ENCODE peak calls at places on chromosomes 16 and 17, in five cellular contexts. J is cardiac muscle cell, F is osteocyte, A is stomach, T is IMR-90. Y is an unnamed sample.

GRCh38 chr16:53356478-53357207 is 77.6 kb upstream of the RBL2 start:
- DNase-seq in F (no peak), T (no peak), A (no peak), J (no peak), Y (no peak)

GRCh38 chr17:71900830-71901229 is 220.0 kb upstream of the SOX9 start:
- DNase-seq in J (no peak), A (no peak), F (no peak), T (peak; percentile 51), Y (no peak)

GRCh38 chr17:42684929-42685556 is 2.7 kb downstream of the CNTNAP1 start:
- DNase-seq in J (no peak), F (no peak), T (no peak), A (no peak), Y (no peak)

GRCh38 chr17:77117415-77117814 is 23.4 kb upstream of the SEC14L1 start:
- DNase-seq in A (no peak), F (no peak), T (no peak), J (peak; percentile 60), Y (no peak)

GRCh38 chr16:21943571-21943970 is 9.6 kb upstream of the UQCRC2 start:
- DNase-seq in T (no peak), A (no peak), F (no peak), J (no peak), Y (no peak)

GRCh38 chr16:75244225-75244792 is 7.1 kb downstream of the BCAR1 start:
- DNase-seq in F (no peak), J (peak; percentile 83), T (peak; percentile 72), A (peak; percentile 79), Y (no peak)

GRCh38 chr17:43140396-43141332 is 15.5 kb upstream of the BRCA1 start:
- DNase-seq in T (no peak), J (no peak), F (peak; percentile 66), A (no peak), Y (no peak)

GRCh38 chr16:82368041-82368440 is 198.0 kb upstream of the MPHOSPH6 start:
- DNase-seq in A (peak; percentile 66), T (peak; percentile 32), J (peak; percentile 35), F (no peak), Y (no peak)

GRCh38 chr16:64017789-64018188 is 1104.1 kb downstream of the CDH11 start:
- DNase-seq in A (no peak), T (no peak), J (no peak), F (no peak), Y (no peak)

GRCh38 chr16:85019659-85020245 is 7.8 kb upstream of the KIAA0513 start:
- DNase-seq in F (no peak), A (peak; percentile 90), T (no peak), J (no peak), Y (no peak)

GRCh38 chr16:72836181-72836580 is 211.7 kb downstream of the ZFHX3 start:
- DNase-seq in T (no peak), J (no peak), F (no peak), A (no peak), Y (no peak)

GRCh38 chr16:81537721-81538561 is 93.3 kb downstream of the CMIP start:
- DNase-seq in T (no peak), A (no peak), J (peak; percentile 54), F (no peak), Y (no peak)

GRCh38 chr16:84109598-84110325 is 7.0 kb downstream of the MBTPS1 start:
- DNase-seq in J (no peak), F (no peak), A (no peak), T (peak; percentile 11), Y (no peak)

GRCh38 chr17:57986841-57987581 is 1.0 kb downstream of the VEZF1 start:
- DNase-seq in J (peak; percentile 78), A (peak; percentile 46), F (no peak), T (peak; percentile 91), Y (no peak)

GRCh38 chr17:7046127-7046724 is 2.3 kb upstream of the SLC16A11 start:
- DNase-seq in T (no peak), A (peak; percentile 96), J (no peak), F (no peak), Y (no peak)

GRCh38 chr17:13725286-13725990 is 123.7 kb upstream of the HS3ST3A1 start:
- DNase-seq in F (no peak), J (peak; percentile 54), A (no peak), T (peak; percentile 57), Y (no peak)

GRCh38 chr17:74042744-74043486 is 160.6 kb upstream of the RPL38 start:
- DNase-seq in F (no peak), T (peak; percentile 33), J (peak; percentile 60), A (no peak), Y (no peak)

GRCh38 chr17:50865060-50865867 is 890 bp downstream of the TOB1 start:
- DNase-seq in A (peak; percentile 64), J (peak; percentile 54), T (peak; percentile 24), F (peak; percentile 87), Y (no peak)

GRCh38 chr16:72551649-72552048 is 379.7 kb upstream of the PMFBP1 start:
- DNase-seq in A (no peak), F (no peak), J (no peak), T (no peak), Y (no peak)

GRCh38 chr17:58204796-58205195 is 12.3 kb downstream of the EPX start:
- DNase-seq in J (peak; percentile 3), T (no peak), F (no peak), A (no peak), Y (no peak)

GRCh38 chr17:18250259-18250658 is 8.3 kb downstream of the FLII start:
- DNase-seq in F (no peak), A (peak; percentile 87), J (no peak), T (no peak), Y (no peak)

GRCh38 chr16:24850289-24850931 is 4.6 kb downstream of the SLC5A11 start:
- DNase-seq in T (peak; percentile 84), A (no peak), J (peak; percentile 45), F (no peak), Y (no peak)

GRCh38 chr16:85750827-85751641 is at the start of gene C16orf74:
- DNase-seq in A (peak; percentile 68), J (peak; percentile 65), F (no peak), T (peak; percentile 35), Y (no peak)

GRCh38 chr16:1713933-1714332 is 7.9 kb downstream of the MAPK8IP3 start:
- DNase-seq in A (no peak), J (no peak), T (no peak), F (no peak), Y (no peak)

GRCh38 chr17:77434136-77435114 is 293.7 kb downstream of the SEC14L1 start:
- DNase-seq in A (no peak), F (no peak), J (no peak), T (no peak), Y (no peak)

DNA sequence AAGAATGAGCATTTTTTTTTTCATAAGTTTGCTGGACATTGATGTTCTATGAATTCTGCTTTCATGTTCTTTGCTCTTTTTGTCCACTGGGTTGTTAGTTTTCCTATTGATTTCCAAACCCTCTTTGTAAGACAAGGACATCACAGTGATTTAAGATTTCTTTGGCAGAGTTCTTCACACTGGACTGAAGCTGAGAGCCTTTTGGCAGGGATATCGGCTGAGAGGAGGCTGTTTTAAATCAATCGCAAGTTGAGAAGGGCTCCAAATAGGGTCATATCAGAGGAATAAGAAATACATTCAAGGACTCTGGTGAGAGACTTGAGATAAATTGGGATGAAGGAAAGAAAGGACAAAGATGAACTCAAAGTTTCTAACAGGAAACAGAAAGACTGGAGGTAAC is 165.8 kb upstream of the AXIN2 start:
- DNase-seq in J (no peak), A (no peak), T (no peak), F (no peak), Y (no peak)
- TF ChIP-seq CTCF in J (no peak), A (no peak), T (no peak), F (no peak), Y (no peak)

GRCh38 chr17:75319818-75320691 is 30.8 kb upstream of the SLC25A19 start:
- DNase-seq in F (no peak), A (no peak), T (peak; percentile 76), J (peak; percentile 68), Y (no peak)

GRCh38 chr17:75321506-75321905 is 32.3 kb upstream of the SLC25A19 start:
- DNase-seq in T (no peak), J (no peak), F (no peak), A (no peak), Y (no peak)

GRCh38 chr17:75325348-75325747 is 36.1 kb upstream of the SLC25A19 start:
- DNase-seq in J (no peak), T (no peak), A (no peak), F (no peak), Y (no peak)

GRCh38 chr17:75325827-75326586 is 36.8 kb upstream of the SLC25A19 start:
- DNase-seq in T (peak; percentile 35), F (no peak), J (peak; percentile 90), A (no peak), Y (no peak)

DNA sequence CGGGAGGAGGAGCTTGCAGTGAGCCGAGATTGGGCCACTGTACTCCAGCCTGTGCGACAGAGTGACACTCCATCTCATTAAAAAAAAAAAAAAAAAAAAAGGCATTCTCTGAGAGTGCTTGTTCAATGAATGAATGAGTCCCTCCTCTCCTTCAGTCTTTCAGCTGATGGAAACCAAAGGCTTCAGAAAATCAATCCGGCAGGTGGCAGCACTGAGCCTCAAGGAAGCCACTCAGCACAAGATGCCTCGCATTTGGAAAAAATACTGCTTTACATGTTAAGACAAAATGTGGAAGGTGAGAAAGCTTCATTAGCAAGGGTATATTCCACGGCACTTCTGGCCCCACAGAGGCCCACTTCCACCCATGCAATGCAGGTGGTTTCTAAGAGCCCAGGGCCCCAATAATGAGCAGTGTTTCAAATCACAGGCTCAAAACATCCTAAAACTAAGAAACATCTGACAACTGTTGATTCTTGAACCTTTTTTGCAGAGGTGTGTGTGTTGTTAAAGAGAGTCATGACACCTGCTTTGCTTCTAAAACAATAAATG is 33.9 kb upstream of the SLC25A19 start:
- DNase-seq in J (peak; percentile 93), A (peak; percentile 93), F (peak; percentile 93), T (peak; percentile 86), Y (peak; percentile 79)
- TF ChIP-seq CTCF in J (peak; percentile 76), A (peak; percentile 76), F (peak; percentile 82), T (peak; percentile 80), Y (peak; percentile 82)

DNA sequence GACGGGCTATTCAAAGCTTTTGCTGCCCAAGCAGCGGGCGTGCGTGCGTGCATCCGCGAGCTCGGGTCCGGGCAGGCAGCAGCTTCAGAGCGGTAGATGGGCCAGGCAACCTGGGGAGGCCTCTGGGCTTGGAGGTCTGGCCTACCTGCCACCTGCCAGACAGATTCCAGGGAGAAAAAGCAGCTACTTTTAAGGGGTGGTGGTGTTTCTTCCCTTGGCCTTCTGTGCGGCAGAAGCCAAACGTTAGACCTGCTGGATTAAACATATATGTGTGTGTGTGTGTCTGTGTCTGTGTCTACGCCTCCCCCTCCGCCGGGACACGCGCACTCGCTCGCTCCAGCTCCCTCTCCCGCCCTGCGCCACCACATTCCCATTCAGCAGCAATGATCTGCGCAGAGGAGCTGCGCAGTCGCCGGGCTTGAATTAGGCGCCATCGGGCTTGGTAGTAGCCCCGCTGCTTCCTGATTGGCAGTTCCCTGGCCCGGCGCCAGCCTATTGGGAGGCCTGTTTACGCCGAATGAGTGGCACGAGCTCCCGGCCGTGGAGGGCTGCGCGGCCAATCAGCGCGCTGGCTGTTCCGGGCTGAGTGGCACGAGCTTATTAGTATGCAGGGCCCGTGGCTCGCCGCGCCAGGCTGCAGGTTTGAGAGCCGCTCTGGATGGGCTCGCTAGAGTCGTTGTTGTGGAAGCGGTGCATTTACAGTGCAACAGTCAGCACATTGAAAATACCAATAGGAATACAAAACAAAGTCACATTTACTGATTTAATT is at the start of gene BAHCC1:
- DNase-seq in J (peak; percentile 100), A (peak; percentile 100), F (peak; percentile 100), T (peak; percentile 100), Y (peak; percentile 100)
- TF ChIP-seq CTCF in J (no peak), A (no peak), F (no peak), T (peak; percentile 0), Y (no peak)

DNA sequence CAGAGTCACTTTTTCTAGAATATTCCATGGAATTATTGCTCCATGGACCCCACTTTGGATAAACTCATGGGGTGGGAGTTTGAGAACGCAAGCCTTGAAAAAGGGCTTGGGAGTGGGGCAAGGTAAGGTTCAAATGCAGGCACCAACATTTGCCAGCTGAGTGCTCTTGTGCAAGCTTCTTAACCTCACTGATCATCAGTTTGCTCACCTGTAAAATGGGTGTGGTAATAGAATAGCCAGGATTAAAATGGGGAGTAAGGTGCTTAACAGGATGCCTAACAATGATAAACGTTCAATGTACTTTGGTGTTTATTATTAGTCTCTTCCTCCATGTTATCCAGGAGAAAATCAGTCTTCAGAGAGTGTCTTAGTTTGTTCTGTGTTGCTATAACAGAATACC is 39.0 kb downstream of the CACNG5 start:
- DNase-seq in A (no peak), T (no peak), J (no peak), F (no peak), Y (no peak)
- TF ChIP-seq CTCF in A (no peak), T (no peak), J (no peak), F (no peak), Y (no peak)

Y was measured in CD14-positive monocyte.